ENCODE peak calls at places on chromosomes 11 and 22, in six cellular contexts. B, C, W, V, X and H are unnamed samples.

GRCh38 chr22:33000342-33001280 is 57.6 kb downstream of the SYN3 start:
- DNase-seq in C (peak; percentile 80), B (peak; percentile 9), W (peak; percentile 92), V (peak; percentile 58), X (no peak), H (peak; percentile 19)

GRCh38 chr11:74754507-74755255 is 6.0 kb downstream of the RNF169 start:
- DNase-seq in V (no peak), C (no peak), W (no peak), B (peak; percentile 57), X (peak; percentile 81), H (peak; percentile 65)

GRCh38 chr11:93528252-93528651 is 14.9 kb downstream of the SMCO4 start:
- DNase-seq in W (no peak), B (no peak), C (no peak), X (no peak), V (peak; percentile 47), H (no peak)

GRCh38 chr11:130798280-130798679 is 118.0 kb downstream of the SNX19 start:
- DNase-seq in X (peak; percentile 69), B (peak; percentile 78), W (no peak), V (no peak), C (no peak), H (no peak)

GRCh38 chr11:1604711-1605110 is 3.6 kb downstream of the KRTAP5-3 start:
- DNase-seq in B (no peak), C (no peak), V (no peak), W (no peak), X (no peak), H (no peak)

GRCh38 chr22:38267086-38267485 is 5.7 kb downstream of the TMEM184B start:
- DNase-seq in B (no peak), C (no peak), X (no peak), V (peak; percentile 47), W (no peak), H (no peak)

GRCh38 chr22:19927696-19928095 is 13.9 kb upstream of the COMT start:
- DNase-seq in C (no peak), W (no peak), B (no peak), X (no peak), V (no peak), H (no peak)

GRCh38 chr11:34650528-34650927 is 29.6 kb downstream of the EHF start:
- DNase-seq in C (no peak), V (no peak), X (no peak), B (peak; percentile 76), W (no peak), H (peak; percentile 94)

GRCh38 chr11:101583180-101584128 is at the start of gene TRPC6:
- DNase-seq in C (peak; percentile 65), V (peak; percentile 14), W (peak; percentile 35), B (no peak), X (no peak), H (no peak)

GRCh38 chr11:95660038-95660437 is 129.5 kb downstream of the FAM76B start:
- DNase-seq in C (no peak), B (no peak), X (no peak), V (no peak), W (no peak), H (no peak)

GRCh38 chr22:29343313-29343805 is 27.9 kb upstream of the RASL10A start:
- DNase-seq in W (no peak), X (no peak), V (peak; percentile 73), B (peak; percentile 59), C (peak; percentile 85), H (no peak)

GRCh38 chr11:2990617-2991476 is 1.3 kb downstream of the NAP1L4 start:
- DNase-seq in W (no peak), C (no peak), B (no peak), V (no peak), X (no peak), H (peak; percentile 50)

GRCh38 chr22:43298062-43298801 is 44.9 kb downstream of the SCUBE1 start:
- DNase-seq in W (no peak), C (no peak), B (no peak), V (no peak), X (no peak), H (no peak)
- TF ChIP-seq CTCF in W (no peak), C (no peak), B (no peak), V (no peak), X (no peak), H (no peak)

DNA sequence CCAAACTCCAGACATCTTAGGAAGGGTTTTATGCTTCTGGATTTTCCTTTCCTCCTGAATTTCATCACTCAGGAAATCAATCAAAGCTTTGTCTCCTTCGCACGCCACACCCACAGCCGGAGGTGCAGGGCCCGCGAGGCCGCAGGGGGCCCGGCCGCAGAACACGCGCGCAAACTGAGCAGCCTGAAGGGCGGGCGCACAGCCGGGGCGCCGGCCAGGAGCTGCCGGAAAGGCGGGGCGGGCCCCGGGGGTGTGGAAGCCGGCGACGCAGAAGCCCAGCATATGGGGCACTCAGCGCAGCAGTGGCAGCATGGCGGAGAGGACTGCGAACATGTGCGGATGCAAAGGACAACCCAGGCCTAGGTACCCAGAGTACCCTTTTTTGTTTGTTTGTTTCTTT is 33.1 kb upstream of the SPTBN2 start:
- DNase-seq in C (no peak), X (no peak), W (no peak), B (no peak), V (no peak), H (no peak)
- TF ChIP-seq CTCF in C (no peak), X (no peak), W (no peak), B (no peak), V (no peak), H (no peak)

DNA sequence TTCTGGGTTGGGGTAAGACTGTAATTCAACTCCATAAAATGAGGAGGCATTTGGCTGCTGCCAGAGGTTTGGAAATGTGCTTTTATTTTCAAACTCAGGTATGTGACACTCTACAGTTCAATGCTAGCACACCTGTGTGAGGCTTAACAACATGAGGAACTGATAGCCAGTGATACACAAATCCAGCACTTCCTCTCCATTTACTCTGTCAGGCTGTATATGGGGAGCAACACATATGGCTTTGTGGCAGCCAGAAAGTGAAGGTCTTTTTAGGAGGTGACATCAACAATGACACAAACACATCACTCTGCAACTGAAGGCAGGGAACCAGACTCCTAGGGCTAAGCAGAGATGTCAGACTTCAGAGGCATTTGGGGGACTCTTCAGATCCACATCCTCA is 4.6 kb upstream of the LYVE1 start:
- DNase-seq in W (no peak), C (no peak), X (no peak), V (no peak), B (no peak), H (no peak)
- TF ChIP-seq CTCF in W (no peak), C (no peak), X (no peak), V (no peak), B (no peak), H (no peak)

GRCh38 chr11:12377824-12378593 is 638 bp downstream of the PARVA start:
- DNase-seq in V (peak; percentile 74), C (peak; percentile 91), X (no peak), W (peak; percentile 73), B (no peak), H (no peak)
- TF ChIP-seq CTCF in V (peak; percentile 41), C (no peak), X (peak; percentile 5), W (no peak), B (no peak), H (no peak)

GRCh38 chr11:125129316-125129990 is 18.0 kb upstream of the TMEM218 start:
- DNase-seq in C (no peak), B (no peak), V (no peak), X (no peak), W (no peak), H (no peak)

GRCh38 chr11:125123194-125123946 is 11.9 kb upstream of the TMEM218 start:
- DNase-seq in X (no peak), C (no peak), V (no peak), B (no peak), W (no peak), H (no peak)

GRCh38 chr11:125128450-125128849 is 17.0 kb upstream of the TMEM218 start:
- DNase-seq in X (peak; percentile 67), W (no peak), C (no peak), B (no peak), V (no peak), H (no peak)

GRCh38 chr11:125123947-125124633 is 12.7 kb upstream of the TMEM218 start:
- DNase-seq in C (peak; percentile 81), V (peak; percentile 32), X (no peak), W (peak; percentile 33), B (peak; percentile 9), H (peak; percentile 76)
- TF ChIP-seq CTCF in C (peak; percentile 57), V (peak; percentile 53), X (peak; percentile 29), W (peak; percentile 24), B (peak; percentile 40), H (peak; percentile 50)